ENCODE peak calls at places on chromosomes 13 and 19, in five cellular contexts. E is foreskin fibroblast; G is activated CD8-positive, alpha-beta memory T cell treated with anti-CD3 and anti-CD28 coated beads, Interleukin-2, amount 10 ng/mL, durations not matched to agents 7 days and 5 days; F is activated CD4-positive, alpha-beta T cell treated with anti-CD3 and anti-CD28 coated beads for 48 hours; U is mucosa of gallbladder. Q is an unnamed sample.

GRCh38 chr13:113192902-113193301 is 15.6 kb downstream of the PCID2 start:
- DNase-seq in U (no peak), G (no peak), F (no peak), E (peak), Q (peak)

GRCh38 chr13:51541809-51542258 is 42.4 kb upstream of the WDFY2 start:
- DNase-seq in U (peak), F (no peak), E (no peak), G (no peak), Q (no peak)

GRCh38 chr13:114143806-114144605 is 11.6 kb upstream of the RASA3 start:
- DNase-seq in U (no peak), G (no peak), E (no peak), F (peak), Q (no peak)

GRCh38 chr19:15449620-15450527 is at the start of gene WIZ:
- DNase-seq in F (peak), E (peak), U (peak), G (peak), Q (peak)

GRCh38 chr19:49664171-49665070 is 1.2 kb downstream of the IRF3 start:
- DNase-seq in G (peak), F (peak), E (peak), U (peak), Q (peak)

GRCh38 chr13:50644081-50644871 is 199.2 kb downstream of the DLEU7 start:
- DNase-seq in U (no peak), G (no peak), E (no peak), F (no peak), Q (no peak)

GRCh38 chr13:23504188-23504587 is 66.0 kb upstream of the TNFRSF19 start:
- DNase-seq in E (peak), U (no peak), G (no peak), F (no peak), Q (no peak)

GRCh38 chr13:97648171-97648880 is 214.4 kb downstream of the RAP2A start:
- DNase-seq in F (no peak), E (no peak), G (no peak), U (no peak), Q (no peak)

GRCh38 chr13:40181203-40181845 is 485.1 kb downstream of the FOXO1 start:
- DNase-seq in G (no peak), E (peak), F (no peak), U (peak), Q (peak)

GRCh38 chr19:50384685-50385535 is 763 bp downstream of the POLD1 start:
- DNase-seq in F (no peak), U (no peak), G (no peak), E (peak), Q (no peak)

GRCh38 chr19:485583-486236 is 10.6 kb upstream of the MADCAM1 start:
- DNase-seq in U (peak), G (no peak), F (no peak), E (peak), Q (no peak)

GRCh38 chr19:55546822-55547614 is 1.7 kb upstream of the SBK3 start:
- DNase-seq in E (peak), F (peak), G (no peak), U (peak), Q (peak)

GRCh38 chr19:1449467-1450442 is at the start of gene APC2:
- DNase-seq in U (no peak), E (peak), F (no peak), G (no peak), Q (no peak)

GRCh38 chr13:109666656-109667448 is 119.5 kb downstream of the IRS2 start:
- DNase-seq in U (no peak), G (no peak), F (no peak), E (peak), Q (no peak)

GRCh38 chr13:98495627-98496238 is 81.2 kb downstream of the STK24 start:
- DNase-seq in F (no peak), G (no peak), U (no peak), E (peak), Q (peak)

GRCh38 chr13:51252954-51253531 is 30.8 kb downstream of the FAM124A start:
- DNase-seq in E (no peak), F (no peak), G (peak), U (no peak), Q (no peak)

GRCh38 chr13:110226051-110226562 is 80.8 kb downstream of the COL4A1 start:
- DNase-seq in F (no peak), E (no peak), U (no peak), G (no peak), Q (no peak)

GRCh38 chr19:42206871-42207755 is 10.4 kb downstream of the DEDD2 start:
- DNase-seq in U (no peak), G (no peak), F (no peak), E (peak), Q (no peak)

GRCh38 chr19:5547881-5548280 is 19.9 kb downstream of the TINCR start:
- DNase-seq in U (no peak), E (peak), G (peak), F (peak), Q (peak)

GRCh38 chr19:40693896-40694295 is 3.4 kb upstream of the NUMBL start:
- DNase-seq in F (no peak), E (no peak), G (no peak), U (no peak), Q (no peak)

GRCh38 chr13:49652691-49653305 is 24.5 kb downstream of the ARL11 start:
- DNase-seq in G (peak), U (no peak), F (peak), E (peak), Q (no peak)

GRCh38 chr19:53581871-53582279 is 43.9 kb downstream of the ZNF331 start:
- DNase-seq in U (no peak), E (no peak), F (no peak), G (no peak), Q (no peak)

GRCh38 chr13:95403349-95404140 is 102.3 kb upstream of the ABCC4 start:
- DNase-seq in G (no peak), F (peak), E (peak), U (no peak), Q (no peak)

GRCh38 chr19:45958763-45959516 is 14.7 kb downstream of the NOVA2 start:
- DNase-seq in U (no peak), F (no peak), G (no peak), E (no peak), Q (no peak)

GRCh38 chr13:114152831-114153371 is 20.5 kb upstream of the RASA3 start:
- DNase-seq in E (peak), F (no peak), G (no peak), U (no peak), Q (no peak)

GRCh38 chr19:15464394-15465385 is at the start of gene RASAL3:
- DNase-seq in G (peak), F (peak), E (no peak), U (no peak), Q (no peak)

GRCh38 chr19:15279326-15279904 is 47.2 kb upstream of the EPHX3 start:
- DNase-seq in E (no peak), U (no peak), F (no peak), G (no peak), Q (no peak)